ENCODE peak calls at places on chromosomes 5 and 9, in four cellular contexts. C is testis, T is prostate gland, U is uterus. Z is an unnamed sample.

GRCh38 chr9:114114364-114114763 is 15.3 kb upstream of the KIF12 start:
- DNase-seq in T (no peak), U (no peak), C (no peak), Z (no peak)

GRCh38 chr9:91824591-91825339 is 125.3 kb downstream of the ROR2 start:
- DNase-seq in C (no peak), U (peak), T (no peak), Z (peak)

GRCh38 chr9:112338561-112338960 is 5.1 kb upstream of the PTBP3 start:
- DNase-seq in T (no peak), U (no peak), C (no peak), Z (no peak)

GRCh38 chr5:68708842-68709170 is 385.0 kb upstream of the SLC30A5 start:
- DNase-seq in C (no peak), U (no peak), T (no peak), Z (no peak)

GRCh38 chr9:23538060-23538387 is 288.0 kb downstream of the ELAVL2 start:
- DNase-seq in T (no peak), U (no peak), C (no peak), Z (no peak)

GRCh38 chr9:138010861-138011260 is 133.3 kb downstream of the CACNA1B start:
- DNase-seq in C (no peak), T (no peak), U (no peak), Z (no peak)

GRCh38 chr9:93801581-93802284 is 153.4 kb downstream of the BARX1 start:
- DNase-seq in U (no peak), T (no peak), C (no peak), Z (no peak)

GRCh38 chr9:81601639-81602623 is 87.4 kb downstream of the TLE1 start:
- DNase-seq in C (no peak), T (no peak), U (no peak), Z (no peak)

GRCh38 chr5:155154973-155155372 is 141.4 kb downstream of the KIF4B start:
- DNase-seq in U (no peak), T (no peak), C (no peak), Z (no peak)

GRCh38 chr5:65203746-65204145 is 278.0 kb downstream of the ADAMTS6 start:
- DNase-seq in T (no peak), U (no peak), C (no peak), Z (no peak)

GRCh38 chr9:99303177-99303576 is 81.1 kb downstream of the SEC61B start:
- DNase-seq in U (no peak), C (no peak), T (no peak), Z (no peak)

GRCh38 chr5:38636626-38637025 is 80.2 kb upstream of the LIFR start:
- DNase-seq in U (no peak), T (peak), C (no peak), Z (no peak)

GRCh38 chr5:137442660-137443059 is 56.5 kb downstream of the SPOCK1 start:
- DNase-seq in T (no peak), U (no peak), C (no peak), Z (no peak)

GRCh38 chr5:146758076-146758475 is 120.5 kb downstream of the PPP2R2B start:
- DNase-seq in U (no peak), T (no peak), C (no peak), Z (no peak)

GRCh38 chr5:76371955-76372319 is 31.1 kb upstream of the IQGAP2 start:
- DNase-seq in C (no peak), T (no peak), U (no peak), Z (no peak)

GRCh38 chr9:123069010-123069481 is 35.6 kb downstream of the GPR21 start:
- DNase-seq in T (no peak), C (no peak), U (no peak), Z (no peak)

GRCh38 chr9:37561682-37562081 is 14.5 kb downstream of the FBXO10 start:
- DNase-seq in T (no peak), C (no peak), U (no peak), Z (no peak)

GRCh38 chr5:18305288-18305899 is 671.1 kb downstream of the TAF11L14 start:
- DNase-seq in T (no peak), C (peak), U (no peak), Z (no peak)

GRCh38 chr9:130128251-130128650 is 44.0 kb upstream of the NCS1 start:
- DNase-seq in U (no peak), T (no peak), C (no peak), Z (no peak)

GRCh38 chr9:109108318-109108717 is 11.4 kb downstream of the TMEM245 start:
- DNase-seq in T (no peak), U (no peak), C (no peak), Z (no peak)

GRCh38 chr9:134968011-134968822 is 50.5 kb upstream of the FCN1 start:
- DNase-seq in C (no peak), T (no peak), U (no peak), Z (no peak)

GRCh38 chr9:134320916-134321570 is 5.2 kb upstream of the RXRA start:
- DNase-seq in U (no peak), C (no peak), T (no peak), Z (peak)

GRCh38 chr5:160235731-160236130 is 6.4 kb downstream of the FABP6 start:
- DNase-seq in C (no peak), T (no peak), U (no peak), Z (no peak)

GRCh38 chr9:97860451-97861147 is 7.6 kb downstream of the FOXE1 start:
- DNase-seq in T (no peak), U (no peak), C (no peak), Z (no peak)

GRCh38 chr9:5629312-5630037 is 568 bp downstream of the RIC1 start:
- DNase-seq in T (peak), C (peak), U (peak), Z (peak)

GRCh38 chr9:123927625-123928308 is 2.2 kb downstream of the DENND1A start:
- DNase-seq in U (no peak), T (no peak), C (no peak), Z (no peak)

GRCh38 chr5:51960617-51961115 is 577.4 kb downstream of the ISL1 start:
- DNase-seq in C (no peak), T (no peak), U (no peak), Z (no peak)

GRCh38 chr5:131373265-131373664 is 109.4 kb downstream of the CDC42SE2 start:
- DNase-seq in T (no peak), C (no peak), U (no peak), Z (no peak)

GRCh38 chr5:179762079-179762780 is 29.6 kb downstream of the MAML1 start:
- DNase-seq in T (peak), C (no peak), U (no peak), Z (no peak)

GRCh38 chr9:68458918-68459317 is 81.8 kb downstream of the TMEM252 start:
- DNase-seq in U (no peak), C (no peak), T (no peak), Z (no peak)

GRCh38 chr5:111075520-111075919 is 4.0 kb downstream of the TSLP start:
- DNase-seq in T (no peak), U (no peak), C (no peak), Z (no peak)

GRCh38 chr9:135718616-135719015 is 16.6 kb downstream of the KCNT1 start:
- DNase-seq in C (peak), T (no peak), U (no peak), Z (no peak)

GRCh38 chr5:171667341-171668096 is 118.1 kb upstream of the SMIM23 start:
- DNase-seq in T (peak), C (peak), U (peak), Z (peak)

GRCh38 chr5:106680330-106680729 is 990.4 kb downstream of the EFNA5 start:
- DNase-seq in C (no peak), T (no peak), U (no peak), Z (no peak)

GRCh38 chr5:44828719-44829118 is 20.0 kb downstream of the MRPS30 start:
- DNase-seq in T (no peak), C (no peak), U (no peak), Z (no peak)

GRCh38 chr9:126614088-126614454 is 343 bp downstream of the LMX1B start:
- DNase-seq in T (no peak), U (no peak), C (no peak), Z (no peak)

GRCh38 chr9:126615251-126615790 is 1.6 kb downstream of the LMX1B start:
- DNase-seq in U (no peak), C (no peak), T (no peak), Z (peak)

GRCh38 chr9:126615791-126616447 is 2.2 kb downstream of the LMX1B start:
- DNase-seq in U (no peak), T (no peak), C (no peak), Z (no peak)

GRCh38 chr9:126613656-126614055 is at the start of gene LMX1B:
- DNase-seq in C (peak), T (peak), U (no peak), Z (peak)

GRCh38 chr9:126614455-126615248 is 924 bp downstream of the LMX1B start:
- DNase-seq in C (no peak), T (no peak), U (no peak), Z (no peak)
- H3K4me3 ChIP-seq in C (no peak), T (no peak), U (no peak), Z (peak)

GRCh38 chr5:142315231-142315900 is 9.5 kb downstream of the SPRY4 start:
- DNase-seq in U (no peak), T (no peak), C (no peak), Z (no peak)
- H3K27ac ChIP-seq in U (no peak), T (no peak), C (no peak), Z (peak)

DNA sequence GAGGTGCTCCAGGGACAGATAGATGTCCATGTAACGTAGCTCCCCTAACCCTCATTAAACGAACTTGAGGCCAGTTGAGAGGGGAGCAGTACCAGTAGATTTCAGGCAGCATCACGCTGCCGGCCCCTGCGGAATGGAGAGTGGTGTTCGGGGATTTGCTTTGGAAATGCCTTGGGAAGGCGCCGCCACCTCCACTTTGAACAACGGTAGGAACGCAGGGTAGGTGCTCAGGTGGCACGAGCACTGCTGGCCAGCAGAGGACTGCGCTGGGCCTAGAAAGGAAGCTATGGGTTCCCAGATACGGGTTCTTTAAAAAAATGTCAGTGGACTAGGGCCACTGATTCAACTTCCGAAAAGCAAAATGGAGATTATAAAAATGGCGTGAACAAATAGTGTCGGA is 271.8 kb downstream of the FANCC start:
- DNase-seq in T (peak), C (no peak), U (no peak), Z (no peak)
- H3K4me3 ChIP-seq in T (peak), C (no peak), U (no peak), Z (no peak)

GRCh38 chr5:74095871-74096270 is 469.9 kb downstream of the ARHGEF28 start:
- DNase-seq in C (no peak), T (no peak), U (no peak), Z (no peak)

GRCh38 chr5:74094779-74095108 is 468.7 kb downstream of the ARHGEF28 start:
- DNase-seq in T (no peak), U (no peak), C (no peak), Z (no peak)

GRCh38 chr5:74099538-74099937 is 473.5 kb downstream of the ARHGEF28 start:
- DNase-seq in T (no peak), C (no peak), U (no peak), Z (no peak)

GRCh38 chr5:74096325-74096724 is 470.3 kb downstream of the ARHGEF28 start:
- DNase-seq in C (no peak), T (no peak), U (no peak), Z (no peak)

DNA sequence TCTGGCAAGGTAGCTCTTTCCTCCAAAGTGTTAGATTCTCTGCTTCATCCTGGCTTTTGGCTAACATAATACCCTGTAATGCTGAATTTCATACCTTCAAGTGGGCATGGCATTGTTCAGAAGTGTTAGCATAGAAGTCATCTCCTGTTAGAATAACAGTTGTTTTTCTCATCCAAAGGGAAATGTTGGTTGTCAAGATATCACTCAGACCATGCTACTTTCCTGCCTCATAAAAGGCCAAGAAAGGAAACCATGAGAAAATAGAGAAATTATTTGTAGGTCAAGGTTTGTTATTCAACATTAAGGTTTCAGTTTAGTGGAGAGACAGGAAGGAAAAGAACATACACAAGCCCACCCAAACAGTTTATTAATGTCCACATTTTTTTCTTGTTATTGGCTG is 472.5 kb downstream of the ARHGEF28 start:
- DNase-seq in U (no peak), C (no peak), T (no peak), Z (no peak)
- H3K27ac ChIP-seq in U (no peak), C (no peak), T (no peak), Z (no peak)

GRCh38 chr5:139985733-139986132 is 57.4 kb downstream of the NRG2 start:
- DNase-seq in C (no peak), T (no peak), U (no peak), Z (no peak)
- H3K4me3 ChIP-seq in C (no peak), T (no peak), U (no peak), Z (no peak)